ENCODE peak calls at places on chromosomes 4 and X, in eight cellular contexts. S, X, W, D, C, K, G and A are unnamed samples.

GRCh38 chr4:10647811-10648210 is 36.8 kb downstream of the CLNK start:
- DNase-seq in S (no peak), X (no peak), W (no peak), D (no peak), C (no peak), K (no peak), G (no peak), A (no peak)

GRCh38 chr4:44927361-44928061 is 201.2 kb upstream of the GNPDA2 start:
- DNase-seq in S (no peak), X (peak; percentile 28), W (no peak), D (peak; percentile 13), C (no peak), K (no peak), G (peak; percentile 2), A (no peak)

GRCh38 chr4:156778093-156778492 is 193.5 kb downstream of the PDGFC start:
- DNase-seq in S (no peak), X (peak; percentile 63), W (no peak), D (no peak), C (no peak), K (no peak), G (no peak), A (no peak)

GRCh38 chr4:77800483-77801259 is 18.5 kb downstream of the CNOT6L start:
- DNase-seq in S (no peak), X (peak; percentile 5), W (no peak), D (no peak), C (no peak), K (no peak), G (no peak), A (no peak)

GRCh38 chrX:93673056-93673868 is at the start of gene NAP1L3:
- DNase-seq in S (no peak), X (peak; percentile 28), W (peak; percentile 21), D (peak; percentile 63), C (peak; percentile 47), K (peak; percentile 50), G (peak; percentile 25), A (peak; percentile 59)

GRCh38 chr4:61501812-61502211 is 301.7 kb downstream of the ADGRL3 start:
- DNase-seq in S (no peak), X (no peak), W (no peak), D (no peak), C (no peak), K (no peak), G (no peak), A (no peak)

GRCh38 chrX:135295238-135295943 is 13.9 kb upstream of the ETDC start:
- DNase-seq in S (peak; percentile 23), X (peak; percentile 40), W (peak; percentile 16), D (no peak), C (peak; percentile 39), K (peak; percentile 65), G (peak; percentile 66), A (peak; percentile 55)

GRCh38 chrX:124440674-124441073 is 94.3 kb downstream of the SH2D1A start:
- DNase-seq in S (no peak), X (no peak), W (no peak), D (no peak), C (no peak), K (no peak), G (no peak), A (no peak)

GRCh38 chr4:10396181-10396580 is 61.0 kb downstream of the ZNF518B start:
- DNase-seq in S (no peak), X (peak; percentile 90), W (no peak), D (no peak), C (no peak), K (no peak), G (no peak), A (no peak)

GRCh38 chrX:53281321-53281822 is at the start of gene IQSEC2:
- DNase-seq in S (peak; percentile 25), X (peak; percentile 65), W (no peak), D (peak; percentile 79), C (no peak), K (peak; percentile 86), G (no peak), A (peak; percentile 89)

GRCh38 chr4:21543514-21543913 is 405.1 kb downstream of the KCNIP4 start:
- DNase-seq in S (no peak), X (no peak), W (no peak), D (no peak), C (no peak), K (no peak), G (no peak), A (no peak)

GRCh38 chr4:37685211-37685725 is 908 bp downstream of the RELL1 start:
- DNase-seq in S (no peak), X (peak; percentile 27), W (no peak), D (no peak), C (peak; percentile 48), K (no peak), G (peak; percentile 50), A (no peak)

GRCh38 chr4:173910911-173911310 is 372.6 kb downstream of the FBXO8 start:
- DNase-seq in S (no peak), X (no peak), W (no peak), D (no peak), C (no peak), K (peak; percentile 42), G (no peak), A (no peak)